ENCODE peak calls at places on chromosome 19, in four cellular contexts. U is A549, E is HFFc6, W is SHP77. N is an unnamed sample.

GRCh38 chr19:995051-995827 is 5.0 kb upstream of the GRIN3B start:
- DNase-seq in U (no peak), E (no peak), W (peak), N (no peak)

GRCh38 chr19:35033067-35034004 is 3.1 kb downstream of the SCN1B start:
- DNase-seq in W (no peak), U (no peak), E (no peak), N (no peak)

GRCh38 chr19:3440082-3440481 is 40.2 kb downstream of the SMIM24 start:
- DNase-seq in W (peak), E (no peak), U (peak), N (peak)

GRCh38 chr19:5947435-5947834 is 30.5 kb downstream of the RANBP3 start:
- DNase-seq in U (no peak), W (no peak), E (no peak), N (peak)

GRCh38 chr19:40689339-40690049 is 957 bp downstream of the NUMBL start:
- DNase-seq in W (no peak), E (no peak), U (no peak), N (no peak)

GRCh38 chr19:40990972-40991381 is at the start of gene CYP2B6:
- DNase-seq in U (no peak), W (no peak), E (no peak), N (no peak)

GRCh38 chr19:2215281-2215751 is 20.8 kb downstream of the PLEKHJ1 start:
- DNase-seq in E (no peak), W (no peak), U (no peak), N (no peak)

GRCh38 chr19:47573076-47574026 is at the start of gene ZNF541:
- DNase-seq in W (no peak), E (no peak), U (no peak), N (peak)

GRCh38 chr19:35528218-35529038 is at the start of gene SBSN:
- DNase-seq in U (no peak), W (no peak), E (peak), N (no peak)

GRCh38 chr19:52237771-52238400 is 31.5 kb upstream of the ZNF766 start:
- DNase-seq in U (no peak), E (peak), W (peak), N (peak)

GRCh38 chr19:3178973-3179738 is 587 bp downstream of the S1PR4 start:
- DNase-seq in W (no peak), E (no peak), U (no peak), N (no peak)

GRCh38 chr19:29277107-29277506 is 64.2 kb upstream of the UQCRFS1 start:
- DNase-seq in W (no peak), U (no peak), E (no peak), N (no peak)

GRCh38 chr19:704447-704741 is 4.3 kb upstream of the PALM start:
- DNase-seq in W (no peak), E (no peak), U (no peak), N (no peak)

GRCh38 chr19:798415-799075 is 1.3 kb downstream of the PTBP1 start:
- DNase-seq in W (no peak), E (no peak), U (no peak), N (no peak)

GRCh38 chr19:43726736-43727592 is 11.1 kb downstream of the IRGC start:
- DNase-seq in U (no peak), W (no peak), E (no peak), N (no peak)

GRCh38 chr19:5687360-5688198 is 2.5 kb upstream of the RPL36 start:
- DNase-seq in W (no peak), U (no peak), E (no peak), N (no peak)

GRCh38 chr19:47228168-47228936 is 2.6 kb downstream of the BBC3 start:
- DNase-seq in U (peak), E (peak), W (no peak), N (no peak)

GRCh38 chr19:48954595-48955307 is at the start of gene BAX:
- DNase-seq in W (peak), U (peak), E (peak), N (peak)

GRCh38 chr19:2994588-2995131 is 17.3 kb downstream of the TLE6 start:
- DNase-seq in U (no peak), W (no peak), E (no peak), N (no peak)

GRCh38 chr19:377801-378581 is 31.0 kb downstream of the C2CD4C start:
- DNase-seq in E (no peak), U (no peak), W (no peak), N (no peak)

GRCh38 chr19:41350735-41351338 is 2.9 kb downstream of the TGFB1 start:
- DNase-seq in W (no peak), U (no peak), E (no peak), N (no peak)

GRCh38 chr19:45882652-45883585 is 3.0 kb downstream of the IRF2BP1 start:
- DNase-seq in U (peak), E (peak), W (peak), N (peak)

GRCh38 chr19:10424011-10424637 is 3.8 kb downstream of the PDE4A start:
- DNase-seq in E (peak), U (peak), W (peak), N (peak)

GRCh38 chr19:47113446-47114348 is at the start of gene ZC3H4:
- DNase-seq in W (peak), U (peak), E (peak), N (peak)

GRCh38 chr19:9939301-9939913 is 3.1 kb upstream of the OLFM2 start:
- DNase-seq in W (no peak), U (no peak), E (no peak), N (no peak)

GRCh38 chr19:31784631-31785237 is 435.5 kb upstream of the TSHZ3 start:
- DNase-seq in W (no peak), U (no peak), E (no peak), N (peak)

GRCh38 chr19:11378319-11379189 is 4.1 kb downstream of the SWSAP1 start:
- DNase-seq in U (peak), W (peak), E (peak), N (peak)

GRCh38 chr19:16612631-16613030 is 15.4 kb downstream of the MED26 start:
- DNase-seq in E (no peak), U (no peak), W (no peak), N (no peak)

N was measured in Ammon's horn.